ENCODE peak calls at places on chromosomes 7 and 10, in ten cellular contexts. D is NCI-H446 treated with DMSO at 0.1 percent for 48 hours; G is fibroblast of pulmonary artery; Z is AG20443; I is right lobe of liver; Q is T-helper 9 cell; T is mucosa of gallbladder; O is activated CD8-positive, alpha-beta memory T cell treated with anti-CD3 and anti-CD28 coated beads for 4 hours; E is PC-9; M is endothelial cell. V is an unnamed sample.

GRCh38 chr7:33745934-33746333 is 159.4 kb upstream of the BMPER start:
- DNase-seq in D (no peak), G (peak; percentile 79), Z (no peak), I (no peak), Q (no peak), T (no peak), O (no peak), E (no peak), M (no peak), V (no peak)

GRCh38 chr10:64385355-64385754 is 864.2 kb downstream of the REEP3 start:
- DNase-seq in D (no peak), G (no peak), Z (no peak), I (no peak), Q (no peak), T (no peak), O (no peak), E (no peak), M (no peak), V (no peak)

GRCh38 chr7:153381275-153382119 is 621.9 kb downstream of the ACTR3B start:
- DNase-seq in D (no peak), G (no peak), Z (no peak), I (peak; percentile 47), Q (no peak), T (no peak), O (no peak), E (peak; percentile 17), M (peak; percentile 38), V (peak; percentile 1)

GRCh38 chr7:124679826-124680225 is 85.8 kb downstream of the GPR37 start:
- DNase-seq in D (no peak), G (no peak), Z (no peak), I (no peak), Q (no peak), T (no peak), O (no peak), E (no peak), M (no peak), V (no peak)

GRCh38 chr10:80966326-80966986 is 428.8 kb downstream of the SH2D4B start:
- DNase-seq in D (no peak), G (no peak), Z (no peak), I (no peak), Q (no peak), T (no peak), O (no peak), E (no peak), M (no peak), V (no peak)

GRCh38 chr10:46516660-46517416 is 39.6 kb downstream of the GPRIN2 start:
- DNase-seq in D (no peak), G (peak; percentile 90), Z (peak; percentile 92), I (peak; percentile 48), Q (no peak), T (peak; percentile 10), O (no peak), E (peak; percentile 41), M (no peak), V (no peak)

GRCh38 chr10:11876805-11877395 is 53.7 kb downstream of the PROSER2 start:
- DNase-seq in D (no peak), G (no peak), Z (no peak), I (no peak), Q (no peak), T (no peak), O (no peak), E (no peak), M (no peak), V (no peak)

GRCh38 chr7:11636274-11636673 is 195.7 kb downstream of the THSD7A start:
- DNase-seq in D (no peak), G (no peak), Z (no peak), I (no peak), Q (no peak), T (no peak), O (no peak), E (no peak), M (no peak), V (no peak)

GRCh38 chr10:94963901-94964300 is 25.4 kb downstream of the CYP2C9 start:
- DNase-seq in D (peak; percentile 3), G (peak; percentile 42), Z (peak; percentile 16), I (no peak), Q (no peak), T (peak; percentile 14), O (no peak), E (peak; percentile 1), M (peak; percentile 12), V (peak; percentile 0)

GRCh38 chr10:34853357-34853756 is 38.3 kb upstream of the PARD3 start:
- DNase-seq in D (no peak), G (no peak), Z (no peak), I (no peak), Q (no peak), T (no peak), O (no peak), E (no peak), M (no peak), V (no peak)

GRCh38 chr10:69902835-69903535 is 101.3 kb downstream of the COL13A1 start:
- DNase-seq in D (no peak), G (no peak), Z (no peak), I (peak; percentile 97), Q (no peak), T (peak; percentile 49), O (no peak), E (peak; percentile 86), M (no peak), V (no peak)

GRCh38 chr10:77431209-77431611 is 206.4 kb downstream of the KCNMA1 start:
- DNase-seq in D (no peak), G (no peak), Z (no peak), I (no peak), Q (no peak), T (no peak), O (no peak), E (no peak), M (no peak), V (peak; percentile 32)

GRCh38 chr10:93751832-93752231 is 5.9 kb upstream of the LGI1 start:
- DNase-seq in D (no peak), G (peak; percentile 18), Z (peak; percentile 53), I (no peak), Q (no peak), T (no peak), O (no peak), E (peak; percentile 8), M (peak; percentile 33), V (no peak)

GRCh38 chr10:124974131-124974530 is 32.2 kb downstream of the ZRANB1 start:
- DNase-seq in D (no peak), G (no peak), Z (no peak), I (no peak), Q (no peak), T (no peak), O (no peak), E (no peak), M (no peak), V (no peak)

GRCh38 chr10:59895629-59896116 is 10.7 kb downstream of the CCDC6 start:
- DNase-seq in D (no peak), G (no peak), Z (no peak), I (peak; percentile 53), Q (no peak), T (peak; percentile 49), O (no peak), E (peak; percentile 17), M (no peak), V (no peak)

GRCh38 chr7:45384499-45384898 is 189.7 kb upstream of the ADCY1 start:
- DNase-seq in D (no peak), G (no peak), Z (no peak), I (no peak), Q (no peak), T (no peak), O (no peak), E (no peak), M (no peak), V (no peak)

GRCh38 chr7:128427289-128427891 is 17.6 kb upstream of the IMPDH1 start:
- DNase-seq in D (peak; percentile 33), G (peak; percentile 79), Z (peak; percentile 66), I (no peak), Q (no peak), T (no peak), O (no peak), E (no peak), M (peak; percentile 48), V (peak; percentile 35)